ENCODE peak calls at places on chromosomes 4 and X, in five cellular contexts. Q, J, I, G and E are unnamed samples.

GRCh38 chr4:6716018-6716911 is at the start of gene BLOC1S4:
- DNase-seq in Q (peak), J (peak), I (peak), G (peak), E (peak)

GRCh38 chr4:8279321-8280157 is 10.0 kb downstream of the HTRA3 start:
- DNase-seq in Q (no peak), J (no peak), I (no peak), G (no peak), E (no peak)

GRCh38 chr4:152778656-152779512 is 646 bp downstream of the TIGD4 start:
- DNase-seq in Q (peak), J (peak), I (no peak), G (no peak), E (peak)

GRCh38 chr4:141625023-141625422 is 11.4 kb upstream of the IL15 start:
- DNase-seq in Q (no peak), J (no peak), I (no peak), G (no peak), E (no peak)

GRCh38 chr4:41384992-41385391 is 128.3 kb downstream of the UCHL1 start:
- DNase-seq in Q (no peak), J (no peak), I (no peak), G (no peak), E (no peak)

GRCh38 chr4:148961526-148961925 is 519.3 kb upstream of the NR3C2 start:
- DNase-seq in Q (no peak), J (no peak), I (no peak), G (no peak), E (no peak)

GRCh38 chr4:2248044-2248780 is 6.3 kb upstream of the HAUS3 start:
- DNase-seq in Q (no peak), J (peak), I (no peak), G (no peak), E (peak)

GRCh38 chrX:3962511-3963350 is 249.3 kb upstream of the PRKX start:
- DNase-seq in Q (peak), J (no peak), I (no peak), G (no peak), E (no peak)

GRCh38 chrX:12263211-12263610 is 124.9 kb downstream of the FRMPD4 start:
- DNase-seq in Q (no peak), J (no peak), I (no peak), G (no peak), E (no peak)

GRCh38 chrX:121405826-121406225 is 358.4 kb downstream of the GLUD2 start:
- DNase-seq in Q (no peak), J (no peak), I (no peak), G (no peak), E (no peak)

GRCh38 chr4:169137555-169137920 is 127.5 kb upstream of the CBR4 start:
- DNase-seq in Q (no peak), J (no peak), I (no peak), G (no peak), E (no peak)

GRCh38 chrX:36908801-36909403 is 99.3 kb upstream of the FAM47C start:
- DNase-seq in Q (peak), J (no peak), I (peak), G (no peak), E (no peak)

GRCh38 chrX:154399527-154400368 is 1.6 kb downstream of the RPL10 start:
- DNase-seq in Q (no peak), J (no peak), I (no peak), G (no peak), E (no peak)

GRCh38 chr4:3364634-3365314 is 72.0 kb downstream of the RGS12 start:
- DNase-seq in Q (no peak), J (no peak), I (no peak), G (peak), E (no peak)

GRCh38 chr4:174284181-174284886 is 623 bp downstream of the CEP44 start:
- DNase-seq in Q (peak), J (no peak), I (no peak), G (no peak), E (no peak)
- TF ChIP-seq POLR2A in Q (no peak), J (no peak), I (no peak), G (no peak), E (no peak)

DNA sequence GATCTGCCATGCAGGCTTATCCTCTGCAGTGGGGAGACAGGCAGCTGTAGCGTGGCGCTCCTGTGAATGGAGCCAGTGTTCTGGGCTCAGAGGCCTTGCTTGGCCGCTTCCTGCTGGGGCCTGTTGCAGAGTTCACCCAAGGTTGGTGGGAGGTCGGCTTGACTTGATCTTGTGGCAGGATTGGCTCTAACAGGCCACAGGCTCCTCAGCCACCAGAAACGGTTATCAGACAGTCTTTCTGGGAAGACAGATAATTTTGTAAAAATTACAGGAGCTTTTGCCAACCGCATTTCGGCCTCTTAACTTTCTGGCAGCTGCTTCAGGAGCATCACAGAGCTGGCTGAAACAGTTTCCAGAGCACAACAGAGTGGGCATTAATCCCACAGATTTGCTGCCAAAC is 66.4 kb downstream of the DIPK2B start:
- DNase-seq in Q (peak), J (no peak), I (no peak), G (no peak), E (no peak)
- TF ChIP-seq TAF1 in Q (no peak), J (no peak), I (no peak), G (no peak), E (no peak)

DNA sequence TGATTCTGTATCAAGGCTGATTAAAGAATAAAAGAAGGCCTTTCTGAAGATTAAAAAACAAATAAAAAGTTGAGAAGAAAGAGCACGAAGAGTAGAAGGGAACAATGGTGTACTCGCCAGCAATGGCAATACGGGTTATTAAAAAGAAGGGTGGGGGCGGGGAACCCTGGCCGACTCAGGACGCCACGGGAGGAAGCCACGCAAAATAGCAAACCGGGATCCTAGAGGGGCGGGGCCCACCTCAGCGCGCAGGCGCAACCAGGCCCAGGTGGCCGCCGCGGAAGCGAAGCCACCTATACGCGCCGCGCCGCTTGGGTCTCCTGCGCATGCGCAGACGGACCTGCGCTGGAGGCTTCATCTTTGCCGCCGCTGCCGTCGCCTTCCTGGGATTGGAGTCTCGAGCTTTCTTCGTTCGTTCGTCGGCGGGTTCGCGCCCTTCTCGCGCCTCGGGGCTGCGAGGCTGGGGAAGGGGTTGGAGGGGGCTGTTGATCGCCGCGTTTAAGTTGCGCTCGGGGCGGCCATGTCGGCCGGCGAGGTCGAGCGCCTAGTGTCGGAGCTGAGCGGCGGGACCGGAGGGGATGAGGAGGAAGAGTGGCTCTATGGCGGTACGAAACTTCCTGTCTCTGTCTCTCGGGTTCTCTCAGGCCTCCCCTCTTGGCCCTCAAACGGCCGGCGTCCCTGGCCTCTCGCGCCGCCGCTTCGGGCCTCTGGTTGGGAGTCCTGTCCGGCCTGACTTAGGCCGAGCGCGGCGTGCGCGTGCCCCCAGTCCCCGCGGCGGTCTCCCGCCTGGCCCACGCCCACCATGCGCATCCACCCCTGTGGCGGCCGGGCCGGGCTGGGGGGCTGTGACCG is at the start of gene FIP1L1:
- DNase-seq in Q (peak), J (peak), I (peak), G (peak), E (peak)
- TF ChIP-seq POLR2A in Q (peak), J (peak), I (peak), G (peak), E (peak)

DNA sequence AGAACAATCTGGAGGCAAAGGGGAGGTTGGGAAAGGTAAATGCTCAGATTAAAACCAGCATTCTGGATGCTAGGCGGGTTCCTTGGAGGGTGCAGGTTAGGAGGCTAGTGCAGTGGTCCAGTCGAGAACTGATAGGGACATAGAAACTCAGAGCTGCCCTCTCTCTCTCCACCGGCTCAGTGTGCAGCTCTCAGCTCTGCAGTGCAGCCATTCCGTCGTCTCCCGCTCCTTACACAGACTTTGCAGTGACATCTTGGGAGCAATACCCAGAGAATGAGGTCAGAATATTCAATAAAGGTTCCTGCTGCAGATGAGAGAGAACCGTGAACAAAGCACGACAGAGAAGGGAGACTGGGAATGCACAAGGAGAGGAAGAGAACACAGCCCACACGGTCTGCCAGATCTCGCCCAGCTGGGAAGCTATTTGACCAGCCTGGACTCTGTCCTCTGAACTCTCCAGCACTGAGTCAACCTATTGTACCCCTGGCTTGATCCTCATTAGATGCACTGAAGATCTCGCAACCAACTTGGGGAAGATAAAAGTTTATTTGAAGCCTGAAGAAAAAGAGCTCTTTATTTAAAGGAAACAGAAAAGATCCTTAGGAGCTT is 118.0 kb upstream of the PPARGC1A start:
- DNase-seq in Q (peak), J (no peak), I (no peak), G (no peak), E (no peak)
- TF ChIP-seq TAF1 in Q (no peak), J (no peak), I (no peak), G (no peak), E (no peak)

DNA sequence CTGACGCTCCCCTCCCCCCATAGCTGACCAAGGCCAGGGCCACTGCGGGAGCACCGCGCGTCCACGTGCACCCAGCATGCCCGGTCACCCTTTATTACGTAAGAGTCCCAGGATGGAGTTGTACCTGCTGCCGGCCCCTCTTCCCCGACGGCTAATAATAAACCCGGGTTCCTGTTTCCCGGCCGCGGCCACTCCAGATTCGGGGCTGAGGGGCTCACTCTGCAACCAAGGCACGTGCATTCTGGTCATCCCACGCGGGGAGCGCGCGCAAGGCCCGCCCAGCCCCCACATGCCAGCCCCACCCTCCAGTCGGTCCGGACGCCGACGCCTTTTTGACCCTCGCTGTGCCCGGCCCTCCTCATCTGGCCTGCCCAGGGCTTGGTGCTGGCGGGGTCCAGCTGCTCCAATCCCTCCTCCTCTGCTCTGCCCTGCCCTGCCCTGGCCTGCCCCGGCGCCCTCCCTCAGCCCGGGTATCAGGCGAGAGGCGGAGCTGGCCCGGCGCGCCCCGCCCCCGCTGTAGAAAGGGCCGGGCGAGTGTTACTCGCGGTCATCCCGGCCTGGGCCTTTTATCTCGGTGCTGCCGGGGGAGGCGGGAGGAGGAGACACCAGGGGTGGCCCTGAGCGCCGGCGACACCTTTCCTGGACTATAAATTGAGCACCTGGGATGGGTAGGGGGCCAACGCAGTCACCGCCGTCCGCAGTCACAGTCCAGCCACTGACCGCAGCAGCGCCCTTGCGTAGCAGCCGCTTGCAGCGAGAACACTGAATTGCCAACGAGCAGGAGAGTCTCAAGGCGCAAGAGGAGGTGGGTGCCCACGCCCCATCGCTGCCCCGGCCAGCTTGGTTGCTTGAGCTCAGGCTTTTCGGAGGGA is 2.6 kb downstream of the MID1IP1 start:
- DNase-seq in Q (peak), J (peak), I (no peak), G (peak), E (peak)
- TF ChIP-seq POLR2A in Q (no peak), J (peak), I (peak), G (peak), E (peak)